ENCODE peak calls at places on chromosome 5, in nine cellular contexts. One of them, this sample, is unnamed.

GRCh38 chr5:56656816-56657740 is 158.3 kb upstream of the MAP3K1 start:
- DNase-seq in IMR-90: peak; percentile 35
- DNase-seq in HTR-8/SVneo: no peak
- DNase-seq in ELF-1: no peak
- DNase-seq in Caki2: peak; percentile 23
- DNase-seq in endodermal cell: no peak
- DNase-seq in iPS-NIHi11: no peak
- DNase-seq in ureter: no peak
- DNase-seq in dorsolateral prefrontal cortex: no peak
- DNase-seq in this sample: no peak

GRCh38 chr5:112697301-112697700 is 40.4 kb upstream of the APC start:
- DNase-seq in dorsolateral prefrontal cortex: no peak
- DNase-seq in ELF-1: no peak
- DNase-seq in endodermal cell: no peak
- DNase-seq in ureter: no peak
- DNase-seq in Caki2: no peak
- DNase-seq in IMR-90: no peak
- DNase-seq in HTR-8/SVneo: no peak
- DNase-seq in iPS-NIHi11: no peak
- DNase-seq in this sample: no peak

GRCh38 chr5:137051165-137051564 is 448.0 kb downstream of the SPOCK1 start:
- DNase-seq in iPS-NIHi11: no peak
- DNase-seq in ureter: no peak
- DNase-seq in endodermal cell: peak; percentile 62
- DNase-seq in ELF-1: peak; percentile 28
- DNase-seq in HTR-8/SVneo: no peak
- DNase-seq in Caki2: no peak
- DNase-seq in IMR-90: peak; percentile 11
- DNase-seq in dorsolateral prefrontal cortex: no peak
- DNase-seq in this sample: no peak

GRCh38 chr5:38167562-38167996 is 90.8 kb upstream of the EGFLAM start:
- DNase-seq in ureter: no peak
- DNase-seq in ELF-1: peak; percentile 42
- DNase-seq in IMR-90: no peak
- DNase-seq in iPS-NIHi11: peak; percentile 31
- DNase-seq in endodermal cell: peak; percentile 78
- DNase-seq in HTR-8/SVneo: no peak
- DNase-seq in dorsolateral prefrontal cortex: no peak
- DNase-seq in Caki2: no peak
- DNase-seq in this sample: no peak

GRCh38 chr5:170056561-170057267 is 49.0 kb upstream of the FOXI1 start:
- DNase-seq in ureter: no peak
- DNase-seq in HTR-8/SVneo: peak; percentile 14
- DNase-seq in IMR-90: no peak
- DNase-seq in dorsolateral prefrontal cortex: no peak
- DNase-seq in ELF-1: peak; percentile 57
- DNase-seq in iPS-NIHi11: no peak
- DNase-seq in endodermal cell: peak; percentile 10
- DNase-seq in Caki2: no peak
- DNase-seq in this sample: no peak

GRCh38 chr5:150107909-150108447 is 21.6 kb upstream of the CSF1R start:
- DNase-seq in IMR-90: peak; percentile 61
- DNase-seq in ureter: no peak
- DNase-seq in Caki2: no peak
- DNase-seq in dorsolateral prefrontal cortex: no peak
- DNase-seq in ELF-1: peak; percentile 54
- DNase-seq in endodermal cell: peak; percentile 47
- DNase-seq in iPS-NIHi11: no peak
- DNase-seq in HTR-8/SVneo: no peak
- DNase-seq in this sample: peak; percentile 70

GRCh38 chr5:60023255-60023654 is 129.7 kb upstream of the PDE4D start:
- DNase-seq in iPS-NIHi11: no peak
- DNase-seq in dorsolateral prefrontal cortex: no peak
- DNase-seq in IMR-90: no peak
- DNase-seq in Caki2: no peak
- DNase-seq in HTR-8/SVneo: no peak
- DNase-seq in ELF-1: peak; percentile 1
- DNase-seq in ureter: no peak
- DNase-seq in endodermal cell: no peak
- DNase-seq in this sample: peak; percentile 89

GRCh38 chr5:123951204-123951977 is 439.4 kb downstream of the CSNK1G3 start:
- DNase-seq in dorsolateral prefrontal cortex: no peak
- DNase-seq in ureter: no peak
- DNase-seq in IMR-90: peak; percentile 96
- DNase-seq in ELF-1: no peak
- DNase-seq in endodermal cell: no peak
- DNase-seq in iPS-NIHi11: no peak
- DNase-seq in HTR-8/SVneo: peak; percentile 62
- DNase-seq in Caki2: peak; percentile 27
- DNase-seq in this sample: peak; percentile 96

GRCh38 chr5:33629999-33630398 is 189.2 kb downstream of the TARS1 start:
- DNase-seq in endodermal cell: no peak
- DNase-seq in Caki2: no peak
- DNase-seq in ureter: no peak
- DNase-seq in HTR-8/SVneo: no peak
- DNase-seq in iPS-NIHi11: no peak
- DNase-seq in IMR-90: peak; percentile 51
- DNase-seq in ELF-1: no peak
- DNase-seq in dorsolateral prefrontal cortex: no peak
- DNase-seq in this sample: no peak

GRCh38 chr5:32233696-32234447 is 59.8 kb upstream of the GOLPH3 start:
- DNase-seq in IMR-90: peak; percentile 69
- DNase-seq in ureter: no peak
- DNase-seq in iPS-NIHi11: no peak
- DNase-seq in Caki2: peak; percentile 13
- DNase-seq in HTR-8/SVneo: no peak
- DNase-seq in dorsolateral prefrontal cortex: no peak
- DNase-seq in endodermal cell: no peak
- DNase-seq in ELF-1: no peak
- DNase-seq in this sample: peak; percentile 91

GRCh38 chr5:153350192-153350883 is 140.1 kb upstream of the GRIA1 start:
- DNase-seq in ureter: no peak
- DNase-seq in iPS-NIHi11: peak; percentile 46
- DNase-seq in ELF-1: peak; percentile 20
- DNase-seq in HTR-8/SVneo: no peak
- DNase-seq in IMR-90: no peak
- DNase-seq in endodermal cell: peak; percentile 77
- DNase-seq in Caki2: no peak
- DNase-seq in dorsolateral prefrontal cortex: no peak
- DNase-seq in this sample: no peak

GRCh38 chr5:38994329-38994927 is 79.8 kb downstream of the RICTOR start:
- DNase-seq in Caki2: peak; percentile 55
- DNase-seq in dorsolateral prefrontal cortex: no peak
- DNase-seq in IMR-90: peak; percentile 76
- DNase-seq in ureter: no peak
- DNase-seq in ELF-1: peak; percentile 49
- DNase-seq in endodermal cell: peak; percentile 66
- DNase-seq in HTR-8/SVneo: peak; percentile 78
- DNase-seq in iPS-NIHi11: peak; percentile 28
- DNase-seq in this sample: peak; percentile 70

GRCh38 chr5:32403760-32404159 is 40.8 kb downstream of the ZFR start:
- DNase-seq in dorsolateral prefrontal cortex: no peak
- DNase-seq in Caki2: no peak
- DNase-seq in iPS-NIHi11: no peak
- DNase-seq in ureter: no peak
- DNase-seq in HTR-8/SVneo: no peak
- DNase-seq in ELF-1: no peak
- DNase-seq in IMR-90: no peak
- DNase-seq in endodermal cell: no peak
- DNase-seq in this sample: no peak

This sample was measured in iris pigment epithelial cell.